ENCODE peak calls at places on chromosomes 5 and 9, in five cellular contexts. One of them, this sample, is unnamed.

GRCh38 chr5:151772029-151772867 is 494 bp downstream of the G3BP1 start:
- DNase-seq in GM12865: peak
- DNase-seq in cardiac muscle cell: peak
- DNase-seq in GM06990: no peak
- DNase-seq in aorta: peak
- DNase-seq in this sample: peak

GRCh38 chr5:109533847-109534272 is 124.1 kb upstream of the PJA2 start:
- DNase-seq in GM12865: no peak
- DNase-seq in cardiac muscle cell: peak
- DNase-seq in GM06990: no peak
- DNase-seq in aorta: no peak
- DNase-seq in this sample: no peak

GRCh38 chr5:107790671-107791070 is 119.9 kb upstream of the EFNA5 start:
- DNase-seq in GM12865: no peak
- DNase-seq in cardiac muscle cell: no peak
- DNase-seq in GM06990: no peak
- DNase-seq in aorta: no peak
- DNase-seq in this sample: no peak

GRCh38 chr9:114164191-114164794 is 9.0 kb downstream of the COL27A1 start:
- DNase-seq in GM12865: no peak
- DNase-seq in cardiac muscle cell: no peak
- DNase-seq in GM06990: no peak
- DNase-seq in aorta: no peak
- DNase-seq in this sample: no peak

GRCh38 chr5:131635755-131636479 is 888 bp upstream of the RAPGEF6 start:
- DNase-seq in GM12865: peak
- DNase-seq in cardiac muscle cell: peak
- DNase-seq in GM06990: peak
- DNase-seq in aorta: no peak
- DNase-seq in this sample: no peak

GRCh38 chr5:142548739-142549275 is 137.1 kb downstream of the FGF1 start:
- DNase-seq in GM12865: peak
- DNase-seq in cardiac muscle cell: peak
- DNase-seq in GM06990: peak
- DNase-seq in aorta: peak
- DNase-seq in this sample: peak

GRCh38 chr5:125125031-125125823 is 378.8 kb upstream of the ZNF608 start:
- DNase-seq in GM12865: no peak
- DNase-seq in cardiac muscle cell: peak
- DNase-seq in GM06990: no peak
- DNase-seq in aorta: no peak
- DNase-seq in this sample: no peak

GRCh38 chr9:89386797-89387196 is 68.5 kb downstream of the SECISBP2 start:
- DNase-seq in GM12865: no peak
- DNase-seq in cardiac muscle cell: no peak
- DNase-seq in GM06990: no peak
- DNase-seq in aorta: no peak
- DNase-seq in this sample: peak

GRCh38 chr5:148443998-148444397 is 60.2 kb downstream of the FBXO38 start:
- DNase-seq in GM12865: peak
- DNase-seq in cardiac muscle cell: peak
- DNase-seq in GM06990: peak
- DNase-seq in aorta: no peak
- DNase-seq in this sample: peak

GRCh38 chr5:160281275-160281674 is 31.1 kb downstream of the CCNJL start:
- DNase-seq in GM12865: no peak
- DNase-seq in cardiac muscle cell: no peak
- DNase-seq in GM06990: no peak
- DNase-seq in aorta: no peak
- DNase-seq in this sample: no peak

GRCh38 chr9:37001461-37001860 is 32.6 kb downstream of the PAX5 start:
- DNase-seq in GM12865: peak
- DNase-seq in cardiac muscle cell: no peak
- DNase-seq in GM06990: peak
- DNase-seq in aorta: no peak
- DNase-seq in this sample: no peak

DNA sequence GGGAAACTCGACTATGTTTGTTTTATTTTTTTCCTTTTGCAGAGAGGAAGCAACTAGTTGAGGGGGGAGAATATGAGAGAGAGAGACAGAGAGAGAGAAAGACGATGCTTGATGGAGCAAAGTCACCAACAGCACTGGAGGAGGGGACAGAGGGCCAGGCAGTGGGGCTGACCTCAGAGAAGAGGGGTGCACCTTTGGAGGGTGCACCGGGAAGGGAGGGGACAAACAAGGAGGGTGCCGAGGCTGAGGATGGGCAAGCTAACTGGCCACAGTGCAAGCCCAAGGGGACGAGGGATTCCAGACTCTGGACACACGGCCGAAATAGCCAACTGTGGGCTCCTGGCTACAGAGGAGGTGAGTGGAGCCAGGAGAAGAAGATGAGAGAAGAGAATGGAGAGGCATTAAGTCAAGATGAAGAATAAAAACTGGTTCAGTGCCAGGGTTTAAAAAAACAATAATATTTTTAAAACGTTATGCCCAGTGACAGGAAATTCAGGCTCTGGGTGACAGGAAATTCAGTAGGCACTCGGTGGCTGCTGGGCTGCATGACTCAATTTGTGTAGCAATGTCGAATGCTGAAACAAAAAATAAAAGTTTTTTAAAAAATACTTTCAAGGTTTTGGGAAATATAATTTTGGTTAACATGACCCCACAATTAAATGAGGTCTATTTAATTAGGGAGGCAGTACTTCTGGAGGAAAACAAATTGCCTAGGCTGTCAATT is 13.3 kb upstream of the GLRX start:
- DNase-seq in GM12865: no peak
- DNase-seq in cardiac muscle cell: no peak
- DNase-seq in GM06990: no peak
- DNase-seq in aorta: peak
- DNase-seq in this sample: no peak
- H3K4me3 ChIP-seq in GM12865: peak
- H3K4me3 ChIP-seq in cardiac muscle cell: no peak
- H3K4me3 ChIP-seq in GM06990: peak
- H3K4me3 ChIP-seq in aorta: peak
- H3K4me3 ChIP-seq in this sample: no peak

GRCh38 chr5:157549283-157549629 is 26.3 kb downstream of the ADAM19 start:
- DNase-seq in GM12865: no peak
- DNase-seq in cardiac muscle cell: no peak
- DNase-seq in GM06990: no peak
- DNase-seq in aorta: no peak
- DNase-seq in this sample: no peak
- H3K4me3 ChIP-seq in GM12865: no peak
- H3K4me3 ChIP-seq in cardiac muscle cell: no peak
- H3K4me3 ChIP-seq in GM06990: no peak
- H3K4me3 ChIP-seq in aorta: no peak
- H3K4me3 ChIP-seq in this sample: no peak

GRCh38 chr9:16726023-16726422 is 144.4 kb downstream of the BNC2 start:
- DNase-seq in GM12865: no peak
- DNase-seq in cardiac muscle cell: peak
- DNase-seq in GM06990: no peak
- DNase-seq in aorta: no peak
- DNase-seq in this sample: peak
- H3K4me3 ChIP-seq in GM12865: no peak
- H3K4me3 ChIP-seq in cardiac muscle cell: no peak
- H3K4me3 ChIP-seq in GM06990: no peak
- H3K4me3 ChIP-seq in aorta: no peak
- H3K4me3 ChIP-seq in this sample: no peak

DNA sequence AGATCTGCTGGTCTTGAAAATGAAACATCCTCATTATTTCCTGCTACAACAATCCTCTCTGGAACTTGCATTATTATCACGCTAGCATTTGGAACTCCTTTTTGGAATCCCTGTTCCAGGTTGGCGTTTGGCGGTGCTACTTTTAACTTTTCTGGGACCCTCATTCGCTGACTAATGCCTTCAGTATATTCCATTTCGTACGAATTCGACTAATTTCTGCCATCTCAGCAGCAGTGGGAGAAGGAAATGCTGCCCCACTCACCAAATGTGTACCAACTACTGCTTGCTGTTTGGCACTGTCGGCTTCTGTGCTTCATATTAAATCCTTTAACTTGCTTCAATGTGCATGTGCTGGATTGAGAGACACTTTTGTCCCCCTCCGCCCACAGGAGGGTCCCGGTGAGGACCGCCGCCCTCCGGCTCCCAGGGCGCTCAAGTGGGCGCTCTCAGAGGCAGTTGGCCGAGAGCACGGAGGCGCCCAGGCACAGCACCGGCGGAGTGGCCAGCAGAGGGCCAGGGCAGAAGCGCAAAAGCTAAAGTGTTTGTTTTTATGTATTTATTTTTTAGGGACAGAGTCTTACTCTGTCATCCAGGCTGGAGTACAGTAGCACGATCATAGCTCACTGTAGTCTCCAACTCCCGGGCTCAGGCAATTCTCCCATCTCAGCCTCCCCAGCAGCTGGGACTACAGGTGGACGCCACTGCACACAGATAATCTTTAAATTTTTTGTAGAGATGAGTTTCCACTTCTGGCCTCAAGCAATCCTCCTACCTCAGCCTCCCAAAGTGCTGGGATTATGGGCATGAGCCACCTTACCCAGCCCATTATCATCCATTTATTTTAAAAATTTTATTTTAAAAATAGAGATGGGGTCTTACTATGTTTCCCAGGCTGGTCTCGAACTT is 11.9 kb downstream of the PDE6A start:
- DNase-seq in GM12865: no peak
- DNase-seq in cardiac muscle cell: no peak
- DNase-seq in GM06990: no peak
- DNase-seq in aorta: no peak
- DNase-seq in this sample: peak
- H3K4me3 ChIP-seq in GM12865: no peak
- H3K4me3 ChIP-seq in cardiac muscle cell: no peak
- H3K4me3 ChIP-seq in GM06990: no peak
- H3K4me3 ChIP-seq in aorta: no peak
- H3K4me3 ChIP-seq in this sample: no peak

DNA sequence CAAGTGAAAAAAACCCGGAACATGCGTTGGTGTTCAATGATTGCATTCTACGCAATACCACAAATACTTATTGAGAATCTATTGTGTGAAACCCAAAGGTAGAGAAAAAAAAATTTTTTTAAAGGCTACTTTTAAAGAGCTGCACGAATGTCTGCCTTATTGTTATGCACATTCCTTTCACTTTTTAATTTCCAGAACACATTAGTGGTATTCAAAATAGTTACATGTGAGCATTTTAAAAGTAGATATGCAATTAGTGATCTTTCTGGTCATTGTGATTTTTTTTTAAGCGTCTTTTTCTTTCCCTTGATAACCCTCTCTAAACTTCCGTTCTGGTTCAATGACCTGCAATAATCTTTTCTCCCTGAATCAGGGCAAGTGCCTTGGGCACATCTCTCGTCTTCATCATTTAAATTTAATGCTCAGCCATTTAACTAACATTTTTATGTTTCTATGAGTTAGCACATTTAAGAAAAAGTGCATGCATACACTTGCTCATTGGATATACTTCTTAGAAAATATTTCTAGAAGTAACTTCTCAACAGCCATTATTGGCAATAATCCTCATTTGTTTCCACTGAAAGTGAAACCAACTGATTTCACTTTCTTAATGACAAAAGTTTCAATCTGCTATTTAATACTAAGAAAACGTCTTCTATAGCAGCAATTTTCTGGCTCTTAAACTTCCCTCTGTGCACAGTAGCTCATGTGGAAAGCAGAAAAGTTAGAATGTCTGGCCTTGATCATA is 80.3 kb downstream of the CDH6 start:
- DNase-seq in GM12865: peak
- DNase-seq in cardiac muscle cell: no peak
- DNase-seq in GM06990: no peak
- DNase-seq in aorta: no peak
- DNase-seq in this sample: no peak
- H3K4me3 ChIP-seq in GM12865: no peak
- H3K4me3 ChIP-seq in cardiac muscle cell: no peak
- H3K4me3 ChIP-seq in GM06990: no peak
- H3K4me3 ChIP-seq in aorta: peak
- H3K4me3 ChIP-seq in this sample: peak

DNA sequence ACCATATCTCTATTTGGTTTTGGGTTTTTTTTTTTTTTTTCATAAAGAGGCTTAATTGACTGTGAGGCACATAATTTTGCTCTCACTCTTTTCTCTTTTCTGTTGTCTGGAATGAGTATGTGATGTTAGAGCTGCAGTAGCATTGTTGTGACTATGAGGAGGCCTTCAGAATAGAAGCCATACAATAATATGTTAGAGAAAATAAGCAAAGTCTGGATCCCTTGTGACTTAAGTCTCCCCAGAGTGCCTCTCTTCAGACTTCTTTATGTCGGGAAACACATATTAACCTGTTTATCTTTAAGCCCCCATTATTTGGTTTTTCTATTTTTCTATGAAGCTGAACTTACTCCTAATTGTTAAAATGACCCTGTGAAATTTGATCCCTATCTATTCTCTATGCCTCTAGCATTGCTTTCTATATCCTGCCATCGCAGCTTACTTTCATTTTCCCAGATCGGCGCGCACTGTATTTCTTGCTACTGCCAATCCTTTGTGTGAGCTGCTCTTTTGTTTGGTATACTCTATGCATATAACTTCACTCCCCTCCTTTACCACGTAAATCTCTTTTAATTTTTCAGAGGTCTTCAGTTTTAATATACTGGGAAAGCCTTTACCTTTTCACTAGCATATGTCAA is 372.5 kb upstream of the KCNN2 start:
- DNase-seq in GM12865: no peak
- DNase-seq in cardiac muscle cell: no peak
- DNase-seq in GM06990: no peak
- DNase-seq in aorta: no peak
- DNase-seq in this sample: no peak
- H3K4me3 ChIP-seq in GM12865: no peak
- H3K4me3 ChIP-seq in cardiac muscle cell: no peak
- H3K4me3 ChIP-seq in GM06990: no peak
- H3K4me3 ChIP-seq in aorta: no peak
- H3K4me3 ChIP-seq in this sample: no peak

GRCh38 chr5:172102913-172103629 is 85.0 kb downstream of the STK10 start:
- DNase-seq in GM12865: no peak
- DNase-seq in cardiac muscle cell: peak
- DNase-seq in GM06990: no peak
- DNase-seq in aorta: peak
- DNase-seq in this sample: no peak
- H3K4me3 ChIP-seq in GM12865: no peak
- H3K4me3 ChIP-seq in cardiac muscle cell: no peak
- H3K4me3 ChIP-seq in GM06990: no peak
- H3K4me3 ChIP-seq in aorta: no peak
- H3K4me3 ChIP-seq in this sample: no peak

DNA sequence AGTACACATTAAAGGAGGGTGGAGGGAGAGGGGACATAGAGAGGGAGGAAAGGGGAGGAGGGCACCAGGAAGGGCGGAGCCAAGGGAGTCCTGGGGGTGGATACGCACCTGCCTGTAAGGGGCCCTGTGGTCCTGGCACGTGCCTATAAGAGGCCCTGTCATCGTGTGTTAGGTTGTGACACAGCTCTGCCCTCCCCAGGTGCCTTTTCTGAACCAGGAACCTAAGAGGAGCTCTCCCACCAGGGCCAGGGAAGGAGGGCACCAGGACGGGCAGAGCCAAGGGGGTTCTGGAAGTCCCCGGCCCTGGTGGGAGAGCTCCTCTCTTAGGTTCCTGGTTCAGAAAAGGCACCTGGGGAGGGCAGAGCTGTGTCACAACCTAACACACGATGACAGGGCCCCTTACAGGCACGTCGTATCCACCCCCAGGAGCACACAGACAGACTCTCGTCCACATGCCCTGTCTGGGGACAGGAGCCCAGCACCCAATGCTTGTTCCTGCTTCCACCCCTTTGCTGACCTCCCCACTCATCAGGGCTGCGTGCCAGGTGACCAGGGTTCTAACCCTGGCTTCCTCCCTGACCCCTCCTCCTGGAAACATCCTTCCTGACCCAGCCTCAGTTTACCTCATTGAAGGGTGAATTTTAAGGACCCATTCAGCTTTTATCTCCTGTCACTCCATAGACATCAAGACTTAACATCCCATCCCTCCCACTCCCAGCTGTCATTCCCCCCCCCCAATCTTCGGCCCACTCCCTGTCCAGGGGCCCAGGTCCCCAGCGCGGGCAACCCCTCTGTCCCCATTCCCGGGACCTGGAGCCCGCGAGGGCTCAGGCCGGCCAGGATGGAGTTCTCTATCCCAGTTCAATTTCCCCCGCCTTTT is 12.9 kb upstream of the OLFM1 start:
- DNase-seq in GM12865: no peak
- DNase-seq in cardiac muscle cell: no peak
- DNase-seq in GM06990: no peak
- DNase-seq in aorta: no peak
- DNase-seq in this sample: no peak
- H3K4me3 ChIP-seq in GM12865: no peak
- H3K4me3 ChIP-seq in cardiac muscle cell: peak
- H3K4me3 ChIP-seq in GM06990: no peak
- H3K4me3 ChIP-seq in aorta: no peak
- H3K4me3 ChIP-seq in this sample: no peak